ENCODE peak calls at places on chromosomes 6 and 20, in nine cellular contexts. One of them, this sample, is unnamed. For H3K4me1, the result is how much of the 10 kb centered on the place peaks cover.

GRCh38 chr20:52060794-52061714 is 130.5 kb downstream of the ZFP64 start:
- DNase-seq in cardiac muscle cell: peak
- DNase-seq in Panc1: peak
- DNase-seq in tibial nerve: no peak
- DNase-seq in heart right ventricle: no peak
- DNase-seq in adrenal gland: no peak
- DNase-seq in tibial artery: no peak
- DNase-seq in HCT116: peak
- DNase-seq in IMR-90: no peak
- DNase-seq in this sample: no peak

GRCh38 chr6:48110436-48111142 is 408 bp downstream of the PTCHD4 start:
- DNase-seq in cardiac muscle cell: no peak
- DNase-seq in Panc1: no peak
- DNase-seq in tibial nerve: no peak
- DNase-seq in heart right ventricle: no peak
- DNase-seq in adrenal gland: no peak
- DNase-seq in tibial artery: no peak
- DNase-seq in HCT116: no peak
- DNase-seq in IMR-90: no peak
- DNase-seq in this sample: no peak

GRCh38 chr6:6730831-6731230 is 142.3 kb downstream of the LY86 start:
- DNase-seq in cardiac muscle cell: peak
- DNase-seq in Panc1: no peak
- DNase-seq in tibial nerve: no peak
- DNase-seq in heart right ventricle: no peak
- DNase-seq in adrenal gland: peak
- DNase-seq in tibial artery: no peak
- DNase-seq in HCT116: no peak
- DNase-seq in IMR-90: peak
- DNase-seq in this sample: no peak

GRCh38 chr6:116485786-116486185 is 24.6 kb downstream of the CALHM6 start:
- DNase-seq in cardiac muscle cell: no peak
- DNase-seq in Panc1: no peak
- DNase-seq in tibial nerve: no peak
- DNase-seq in heart right ventricle: no peak
- DNase-seq in adrenal gland: no peak
- DNase-seq in tibial artery: no peak
- DNase-seq in HCT116: no peak
- DNase-seq in IMR-90: no peak
- DNase-seq in this sample: no peak

GRCh38 chr6:149094156-149094555 is 223.4 kb upstream of the TAB2 start:
- DNase-seq in cardiac muscle cell: peak
- DNase-seq in Panc1: no peak
- DNase-seq in tibial nerve: no peak
- DNase-seq in heart right ventricle: no peak
- DNase-seq in adrenal gland: no peak
- DNase-seq in tibial artery: no peak
- DNase-seq in HCT116: no peak
- DNase-seq in IMR-90: peak
- DNase-seq in this sample: no peak

GRCh38 chr6:156848533-156848932 is 71.4 kb downstream of the ARID1B start:
- DNase-seq in cardiac muscle cell: peak
- DNase-seq in Panc1: no peak
- DNase-seq in tibial nerve: no peak
- DNase-seq in heart right ventricle: peak
- DNase-seq in adrenal gland: peak
- DNase-seq in tibial artery: peak
- DNase-seq in HCT116: no peak
- DNase-seq in IMR-90: no peak
- DNase-seq in this sample: no peak

GRCh38 chr6:8170245-8170644 is 67.9 kb upstream of the EEF1E1 start:
- DNase-seq in cardiac muscle cell: no peak
- DNase-seq in Panc1: no peak
- DNase-seq in tibial nerve: no peak
- DNase-seq in heart right ventricle: no peak
- DNase-seq in adrenal gland: no peak
- DNase-seq in tibial artery: no peak
- DNase-seq in HCT116: no peak
- DNase-seq in IMR-90: no peak
- DNase-seq in this sample: no peak

GRCh38 chr6:170080828-170081368 is 210.0 kb downstream of the DLL1 start:
- DNase-seq in cardiac muscle cell: no peak
- DNase-seq in Panc1: no peak
- DNase-seq in tibial nerve: no peak
- DNase-seq in heart right ventricle: no peak
- DNase-seq in adrenal gland: no peak
- DNase-seq in tibial artery: no peak
- DNase-seq in HCT116: no peak
- DNase-seq in IMR-90: no peak
- DNase-seq in this sample: peak

GRCh38 chr6:51959744-51960383 is 127.5 kb downstream of the PKHD1 start:
- DNase-seq in cardiac muscle cell: peak
- DNase-seq in Panc1: peak
- DNase-seq in tibial nerve: peak
- DNase-seq in heart right ventricle: peak
- DNase-seq in adrenal gland: peak
- DNase-seq in tibial artery: peak
- DNase-seq in HCT116: peak
- DNase-seq in IMR-90: peak
- DNase-seq in this sample: peak

GRCh38 chr20:48294196-48294595 is 508.9 kb upstream of the SULF2 start:
- DNase-seq in cardiac muscle cell: peak
- DNase-seq in Panc1: no peak
- DNase-seq in tibial nerve: no peak
- DNase-seq in heart right ventricle: no peak
- DNase-seq in adrenal gland: no peak
- DNase-seq in tibial artery: no peak
- DNase-seq in HCT116: no peak
- DNase-seq in IMR-90: peak
- DNase-seq in this sample: no peak

GRCh38 chr20:4772132-4772531 is 50.4 kb downstream of the PRND start:
- DNase-seq in cardiac muscle cell: no peak
- DNase-seq in Panc1: no peak
- DNase-seq in tibial nerve: no peak
- DNase-seq in heart right ventricle: no peak
- DNase-seq in adrenal gland: no peak
- DNase-seq in tibial artery: no peak
- DNase-seq in HCT116: no peak
- DNase-seq in IMR-90: no peak
- DNase-seq in this sample: no peak

GRCh38 chr20:57092112-57092899 is 174.1 kb downstream of the BMP7 start:
- DNase-seq in cardiac muscle cell: peak
- DNase-seq in Panc1: no peak
- DNase-seq in tibial nerve: peak
- DNase-seq in heart right ventricle: peak
- DNase-seq in adrenal gland: peak
- DNase-seq in tibial artery: no peak
- DNase-seq in HCT116: peak
- DNase-seq in IMR-90: peak
- DNase-seq in this sample: no peak

GRCh38 chr6:78526432-78526831 is 340.9 kb upstream of the IRAK1BP1 start:
- DNase-seq in cardiac muscle cell: no peak
- DNase-seq in Panc1: no peak
- DNase-seq in tibial nerve: no peak
- DNase-seq in heart right ventricle: no peak
- DNase-seq in adrenal gland: no peak
- DNase-seq in tibial artery: no peak
- DNase-seq in HCT116: no peak
- DNase-seq in IMR-90: no peak
- DNase-seq in this sample: no peak

GRCh38 chr20:10679269-10679668 is 5.5 kb upstream of the JAG1 start:
- DNase-seq in cardiac muscle cell: peak
- DNase-seq in Panc1: no peak
- DNase-seq in tibial nerve: no peak
- DNase-seq in heart right ventricle: no peak
- DNase-seq in adrenal gland: no peak
- DNase-seq in tibial artery: no peak
- DNase-seq in HCT116: no peak
- DNase-seq in IMR-90: peak
- DNase-seq in this sample: no peak

GRCh38 chr6:161169690-161170089 is 104.2 kb downstream of the AGPAT4 start:
- DNase-seq in cardiac muscle cell: peak
- DNase-seq in Panc1: no peak
- DNase-seq in tibial nerve: peak
- DNase-seq in heart right ventricle: no peak
- DNase-seq in adrenal gland: peak
- DNase-seq in tibial artery: no peak
- DNase-seq in HCT116: no peak
- DNase-seq in IMR-90: peak
- DNase-seq in this sample: no peak

GRCh38 chr6:147873826-147874225 is 365.3 kb downstream of the SAMD5 start:
- DNase-seq in cardiac muscle cell: no peak
- DNase-seq in Panc1: no peak
- DNase-seq in tibial nerve: no peak
- DNase-seq in heart right ventricle: no peak
- DNase-seq in adrenal gland: no peak
- DNase-seq in tibial artery: no peak
- DNase-seq in HCT116: no peak
- DNase-seq in IMR-90: peak
- DNase-seq in this sample: no peak

GRCh38 chr6:35297541-35298481 is at the start of gene DEF6:
- DNase-seq in cardiac muscle cell: peak
- DNase-seq in Panc1: peak
- DNase-seq in tibial nerve: peak
- DNase-seq in heart right ventricle: peak
- DNase-seq in adrenal gland: peak
- DNase-seq in tibial artery: peak
- DNase-seq in HCT116: peak
- DNase-seq in IMR-90: peak
- DNase-seq in this sample: peak

GRCh38 chr6:16403831-16404230 is 165.4 kb downstream of the GMPR start:
- DNase-seq in cardiac muscle cell: peak
- DNase-seq in Panc1: no peak
- DNase-seq in tibial nerve: no peak
- DNase-seq in heart right ventricle: no peak
- DNase-seq in adrenal gland: no peak
- DNase-seq in tibial artery: no peak
- DNase-seq in HCT116: no peak
- DNase-seq in IMR-90: peak
- DNase-seq in this sample: no peak
- TF ChIP-seq CTCF in cardiac muscle cell: peak
- TF ChIP-seq CTCF in Panc1: peak
- TF ChIP-seq CTCF in tibial nerve: no peak
- TF ChIP-seq CTCF in heart right ventricle: peak
- TF ChIP-seq CTCF in adrenal gland: no peak
- TF ChIP-seq CTCF in tibial artery: no peak
- TF ChIP-seq CTCF in HCT116: no peak
- TF ChIP-seq CTCF in IMR-90: peak
- TF ChIP-seq CTCF in this sample: no peak

GRCh38 chr20:987677-988076 is 14.4 kb downstream of the RSPO4 start:
- DNase-seq in cardiac muscle cell: no peak
- DNase-seq in Panc1: no peak
- DNase-seq in tibial nerve: no peak
- DNase-seq in heart right ventricle: no peak
- DNase-seq in adrenal gland: no peak
- DNase-seq in tibial artery: no peak
- DNase-seq in HCT116: no peak
- DNase-seq in IMR-90: no peak
- DNase-seq in this sample: no peak

GRCh38 chr20:986733-987355 is 15.3 kb downstream of the RSPO4 start:
- DNase-seq in cardiac muscle cell: no peak
- DNase-seq in Panc1: no peak
- DNase-seq in tibial nerve: no peak
- DNase-seq in heart right ventricle: no peak
- DNase-seq in adrenal gland: no peak
- DNase-seq in tibial artery: no peak
- DNase-seq in HCT116: peak
- DNase-seq in IMR-90: no peak
- DNase-seq in this sample: no peak

GRCh38 chr20:992801-993535 is 9.1 kb downstream of the RSPO4 start:
- DNase-seq in cardiac muscle cell: no peak
- DNase-seq in Panc1: no peak
- DNase-seq in tibial nerve: no peak
- DNase-seq in heart right ventricle: no peak
- DNase-seq in adrenal gland: no peak
- DNase-seq in tibial artery: no peak
- DNase-seq in HCT116: no peak
- DNase-seq in IMR-90: no peak
- DNase-seq in this sample: no peak

GRCh38 chr20:991850-992249 is 10.3 kb downstream of the RSPO4 start:
- DNase-seq in cardiac muscle cell: no peak
- DNase-seq in Panc1: no peak
- DNase-seq in tibial nerve: no peak
- DNase-seq in heart right ventricle: no peak
- DNase-seq in adrenal gland: no peak
- DNase-seq in tibial artery: no peak
- DNase-seq in HCT116: no peak
- DNase-seq in IMR-90: no peak
- DNase-seq in this sample: no peak

DNA sequence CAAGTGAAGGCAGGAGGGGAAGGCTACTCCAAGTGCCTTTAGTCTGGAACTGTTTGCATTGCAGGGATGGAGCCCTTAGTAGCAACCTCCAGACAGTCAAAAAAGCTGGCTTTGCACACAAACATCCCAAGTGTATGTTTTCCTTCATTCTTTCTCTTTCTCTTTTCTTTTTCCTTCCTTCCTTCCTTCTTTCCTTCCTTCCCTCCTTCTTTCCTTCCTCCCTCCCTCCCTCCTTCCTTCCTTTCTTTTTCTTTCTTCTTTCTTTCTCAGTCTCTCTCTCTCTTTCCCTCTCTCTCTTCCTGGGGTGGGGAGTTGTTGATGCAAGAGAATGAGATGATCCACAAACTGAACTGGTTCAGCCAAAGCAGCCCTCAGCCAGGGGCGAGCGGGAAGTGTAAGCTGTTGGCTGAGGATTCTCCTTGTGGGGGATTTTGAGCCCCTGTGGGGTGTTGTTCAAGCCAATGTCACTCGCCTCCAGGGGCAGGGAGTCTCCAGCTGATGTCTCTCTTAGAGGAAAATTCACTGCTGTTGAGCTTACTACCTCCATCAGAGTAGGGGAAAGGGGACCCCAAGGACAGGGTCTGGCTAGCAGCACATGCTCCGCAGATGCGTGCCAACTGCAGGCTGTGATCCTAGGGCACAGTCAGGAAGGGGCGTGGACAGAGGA is 11.7 kb downstream of the RSPO4 start:
- DNase-seq in cardiac muscle cell: no peak
- DNase-seq in Panc1: no peak
- DNase-seq in tibial nerve: no peak
- DNase-seq in heart right ventricle: no peak
- DNase-seq in adrenal gland: no peak
- DNase-seq in tibial artery: no peak
- DNase-seq in HCT116: no peak
- DNase-seq in IMR-90: no peak
- DNase-seq in this sample: no peak
- H3K4me1 ChIP-seq in cardiac muscle cell: under half
- H3K4me1 ChIP-seq in Panc1: under half
- H3K4me1 ChIP-seq in tibial nerve: under half
- H3K4me1 ChIP-seq in heart right ventricle: under half
- H3K4me1 ChIP-seq in adrenal gland: under half
- H3K4me1 ChIP-seq in tibial artery: under half
- H3K4me1 ChIP-seq in HCT116: under half
- H3K4me1 ChIP-seq in IMR-90: under half
- H3K4me1 ChIP-seq in this sample: under half

GRCh38 chr6:25138024-25138696 is 141.0 kb upstream of the CARMIL1 start:
- DNase-seq in cardiac muscle cell: peak
- DNase-seq in Panc1: peak
- DNase-seq in tibial nerve: no peak
- DNase-seq in heart right ventricle: peak
- DNase-seq in adrenal gland: peak
- DNase-seq in tibial artery: peak
- DNase-seq in HCT116: no peak
- DNase-seq in IMR-90: peak
- DNase-seq in this sample: no peak
- TF ChIP-seq CTCF in cardiac muscle cell: peak
- TF ChIP-seq CTCF in Panc1: no peak
- TF ChIP-seq CTCF in tibial nerve: peak
- TF ChIP-seq CTCF in heart right ventricle: peak
- TF ChIP-seq CTCF in adrenal gland: peak
- TF ChIP-seq CTCF in tibial artery: peak
- TF ChIP-seq CTCF in HCT116: no peak
- TF ChIP-seq CTCF in IMR-90: no peak
- TF ChIP-seq CTCF in this sample: peak

GRCh38 chr6:33630014-33630413 is 8.9 kb downstream of the ITPR3 start:
- DNase-seq in cardiac muscle cell: no peak
- DNase-seq in Panc1: no peak
- DNase-seq in tibial nerve: no peak
- DNase-seq in heart right ventricle: no peak
- DNase-seq in adrenal gland: no peak
- DNase-seq in tibial artery: peak
- DNase-seq in HCT116: no peak
- DNase-seq in IMR-90: no peak
- DNase-seq in this sample: no peak
- H3K4me1 ChIP-seq in cardiac muscle cell: under half
- H3K4me1 ChIP-seq in Panc1: under half
- H3K4me1 ChIP-seq in tibial nerve: under half
- H3K4me1 ChIP-seq in heart right ventricle: under half
- H3K4me1 ChIP-seq in adrenal gland: under half
- H3K4me1 ChIP-seq in tibial artery: under half
- H3K4me1 ChIP-seq in HCT116: under half
- H3K4me1 ChIP-seq in IMR-90: under half
- H3K4me1 ChIP-seq in this sample: half or more